ENCODE peak calls at places on chromosomes 1 and 21, in eight cellular contexts. One of them, this sample, is unnamed.

GRCh38 chr1:83905315-83905907 is 93.5 kb downstream of the TTLL7 start:
- DNase-seq in fibroblast of the conjunctiva: no peak
- DNase-seq in ovary: no peak
- DNase-seq in activated naive CD8-positive, alpha-beta T cell treated with anti-CD3 and anti-CD28 coated beads, Interleukin-2, amount 50 U/mL, for 24 hours: no peak
- DNase-seq in GM13977: peak; percentile 3
- DNase-seq in HS-5: peak; percentile 2
- DNase-seq in GM23248: peak; percentile 52
- DNase-seq in stimulated activated CD4-positive, alpha-beta T cell treated with anti-CD3 and anti-CD28 coated beads, Interleukin-4, amount 100 ng/mL, for 48 hours: no peak
- DNase-seq in this sample: no peak

GRCh38 chr21:41168391-41169257 is 664 bp downstream of the BACE2 start:
- DNase-seq in fibroblast of the conjunctiva: peak; percentile 12
- DNase-seq in ovary: peak; percentile 60
- DNase-seq in activated naive CD8-positive, alpha-beta T cell treated with anti-CD3 and anti-CD28 coated beads, Interleukin-2, amount 50 U/mL, for 24 hours: peak; percentile 6
- DNase-seq in GM13977: peak; percentile 38
- DNase-seq in HS-5: no peak
- DNase-seq in GM23248: peak; percentile 79
- DNase-seq in stimulated activated CD4-positive, alpha-beta T cell treated with anti-CD3 and anti-CD28 coated beads, Interleukin-4, amount 100 ng/mL, for 48 hours: no peak
- DNase-seq in this sample: peak; percentile 48

GRCh38 chr1:151888972-151889570 is 20.2 kb downstream of the THEM4 start:
- DNase-seq in fibroblast of the conjunctiva: no peak
- DNase-seq in ovary: no peak
- DNase-seq in activated naive CD8-positive, alpha-beta T cell treated with anti-CD3 and anti-CD28 coated beads, Interleukin-2, amount 50 U/mL, for 24 hours: no peak
- DNase-seq in GM13977: peak; percentile 33
- DNase-seq in HS-5: no peak
- DNase-seq in GM23248: peak; percentile 45
- DNase-seq in stimulated activated CD4-positive, alpha-beta T cell treated with anti-CD3 and anti-CD28 coated beads, Interleukin-4, amount 100 ng/mL, for 48 hours: no peak
- DNase-seq in this sample: no peak

GRCh38 chr1:58539553-58539952 is 7.0 kb downstream of the OMA1 start:
- DNase-seq in fibroblast of the conjunctiva: no peak
- DNase-seq in ovary: no peak
- DNase-seq in activated naive CD8-positive, alpha-beta T cell treated with anti-CD3 and anti-CD28 coated beads, Interleukin-2, amount 50 U/mL, for 24 hours: no peak
- DNase-seq in GM13977: no peak
- DNase-seq in HS-5: no peak
- DNase-seq in GM23248: no peak
- DNase-seq in stimulated activated CD4-positive, alpha-beta T cell treated with anti-CD3 and anti-CD28 coated beads, Interleukin-4, amount 100 ng/mL, for 48 hours: no peak
- DNase-seq in this sample: no peak

GRCh38 chr1:57916034-57916433 is 492.2 kb upstream of the DAB1 start:
- DNase-seq in fibroblast of the conjunctiva: no peak
- DNase-seq in ovary: no peak
- DNase-seq in activated naive CD8-positive, alpha-beta T cell treated with anti-CD3 and anti-CD28 coated beads, Interleukin-2, amount 50 U/mL, for 24 hours: no peak
- DNase-seq in GM13977: no peak
- DNase-seq in HS-5: no peak
- DNase-seq in GM23248: no peak
- DNase-seq in stimulated activated CD4-positive, alpha-beta T cell treated with anti-CD3 and anti-CD28 coated beads, Interleukin-4, amount 100 ng/mL, for 48 hours: no peak
- DNase-seq in this sample: no peak

GRCh38 chr1:96538883-96539282 is 182.7 kb upstream of the PTBP2 start:
- DNase-seq in fibroblast of the conjunctiva: peak; percentile 98
- DNase-seq in ovary: peak; percentile 29
- DNase-seq in activated naive CD8-positive, alpha-beta T cell treated with anti-CD3 and anti-CD28 coated beads, Interleukin-2, amount 50 U/mL, for 24 hours: no peak
- DNase-seq in GM13977: no peak
- DNase-seq in HS-5: peak; percentile 90
- DNase-seq in GM23248: peak; percentile 94
- DNase-seq in stimulated activated CD4-positive, alpha-beta T cell treated with anti-CD3 and anti-CD28 coated beads, Interleukin-4, amount 100 ng/mL, for 48 hours: no peak
- DNase-seq in this sample: peak; percentile 93

GRCh38 chr1:232062967-232063366 is 436.4 kb downstream of the DISC1 start:
- DNase-seq in fibroblast of the conjunctiva: no peak
- DNase-seq in ovary: no peak
- DNase-seq in activated naive CD8-positive, alpha-beta T cell treated with anti-CD3 and anti-CD28 coated beads, Interleukin-2, amount 50 U/mL, for 24 hours: no peak
- DNase-seq in GM13977: no peak
- DNase-seq in HS-5: no peak
- DNase-seq in GM23248: no peak
- DNase-seq in stimulated activated CD4-positive, alpha-beta T cell treated with anti-CD3 and anti-CD28 coated beads, Interleukin-4, amount 100 ng/mL, for 48 hours: no peak
- DNase-seq in this sample: no peak

GRCh38 chr1:33256701-33257387 is 552 bp downstream of the ZNF362 start:
- DNase-seq in fibroblast of the conjunctiva: peak; percentile 39
- DNase-seq in ovary: peak; percentile 58
- DNase-seq in activated naive CD8-positive, alpha-beta T cell treated with anti-CD3 and anti-CD28 coated beads, Interleukin-2, amount 50 U/mL, for 24 hours: peak; percentile 40
- DNase-seq in GM13977: peak; percentile 63
- DNase-seq in HS-5: peak; percentile 32
- DNase-seq in GM23248: peak; percentile 79
- DNase-seq in stimulated activated CD4-positive, alpha-beta T cell treated with anti-CD3 and anti-CD28 coated beads, Interleukin-4, amount 100 ng/mL, for 48 hours: peak; percentile 39
- DNase-seq in this sample: peak; percentile 36

GRCh38 chr1:3064901-3065300 is 4.1 kb upstream of the PRDM16 start:
- DNase-seq in fibroblast of the conjunctiva: no peak
- DNase-seq in ovary: no peak
- DNase-seq in activated naive CD8-positive, alpha-beta T cell treated with anti-CD3 and anti-CD28 coated beads, Interleukin-2, amount 50 U/mL, for 24 hours: no peak
- DNase-seq in GM13977: no peak
- DNase-seq in HS-5: no peak
- DNase-seq in GM23248: no peak
- DNase-seq in stimulated activated CD4-positive, alpha-beta T cell treated with anti-CD3 and anti-CD28 coated beads, Interleukin-4, amount 100 ng/mL, for 48 hours: no peak
- DNase-seq in this sample: no peak

GRCh38 chr1:152048641-152048970 is 11.8 kb upstream of the S100A11 start:
- DNase-seq in fibroblast of the conjunctiva: no peak
- DNase-seq in ovary: no peak
- DNase-seq in activated naive CD8-positive, alpha-beta T cell treated with anti-CD3 and anti-CD28 coated beads, Interleukin-2, amount 50 U/mL, for 24 hours: no peak
- DNase-seq in GM13977: no peak
- DNase-seq in HS-5: no peak
- DNase-seq in GM23248: no peak
- DNase-seq in stimulated activated CD4-positive, alpha-beta T cell treated with anti-CD3 and anti-CD28 coated beads, Interleukin-4, amount 100 ng/mL, for 48 hours: no peak
- DNase-seq in this sample: no peak

GRCh38 chr1:171788696-171789095 is 7.2 kb downstream of the METTL13 start:
- DNase-seq in fibroblast of the conjunctiva: peak; percentile 56
- DNase-seq in ovary: no peak
- DNase-seq in activated naive CD8-positive, alpha-beta T cell treated with anti-CD3 and anti-CD28 coated beads, Interleukin-2, amount 50 U/mL, for 24 hours: no peak
- DNase-seq in GM13977: no peak
- DNase-seq in HS-5: peak; percentile 53
- DNase-seq in GM23248: peak; percentile 96
- DNase-seq in stimulated activated CD4-positive, alpha-beta T cell treated with anti-CD3 and anti-CD28 coated beads, Interleukin-4, amount 100 ng/mL, for 48 hours: no peak
- DNase-seq in this sample: peak; percentile 60

GRCh38 chr1:100358210-100358609 is 5.9 kb downstream of the CDC14A start:
- DNase-seq in fibroblast of the conjunctiva: no peak
- DNase-seq in ovary: no peak
- DNase-seq in activated naive CD8-positive, alpha-beta T cell treated with anti-CD3 and anti-CD28 coated beads, Interleukin-2, amount 50 U/mL, for 24 hours: no peak
- DNase-seq in GM13977: no peak
- DNase-seq in HS-5: no peak
- DNase-seq in GM23248: peak; percentile 40
- DNase-seq in stimulated activated CD4-positive, alpha-beta T cell treated with anti-CD3 and anti-CD28 coated beads, Interleukin-4, amount 100 ng/mL, for 48 hours: no peak
- DNase-seq in this sample: no peak

GRCh38 chr1:84259989-84260388 is 41.5 kb upstream of the SAMD13 start:
- DNase-seq in fibroblast of the conjunctiva: no peak
- DNase-seq in ovary: no peak
- DNase-seq in activated naive CD8-positive, alpha-beta T cell treated with anti-CD3 and anti-CD28 coated beads, Interleukin-2, amount 50 U/mL, for 24 hours: no peak
- DNase-seq in GM13977: no peak
- DNase-seq in HS-5: no peak
- DNase-seq in GM23248: no peak
- DNase-seq in stimulated activated CD4-positive, alpha-beta T cell treated with anti-CD3 and anti-CD28 coated beads, Interleukin-4, amount 100 ng/mL, for 48 hours: no peak
- DNase-seq in this sample: no peak

GRCh38 chr1:61981870-61982660 is 212.6 kb upstream of the L1TD1 start:
- DNase-seq in fibroblast of the conjunctiva: no peak
- DNase-seq in ovary: no peak
- DNase-seq in activated naive CD8-positive, alpha-beta T cell treated with anti-CD3 and anti-CD28 coated beads, Interleukin-2, amount 50 U/mL, for 24 hours: no peak
- DNase-seq in GM13977: no peak
- DNase-seq in HS-5: no peak
- DNase-seq in GM23248: no peak
- DNase-seq in stimulated activated CD4-positive, alpha-beta T cell treated with anti-CD3 and anti-CD28 coated beads, Interleukin-4, amount 100 ng/mL, for 48 hours: no peak
- DNase-seq in this sample: no peak

GRCh38 chr1:118360817-118361216 is 175.8 kb upstream of the SPAG17 start:
- DNase-seq in fibroblast of the conjunctiva: peak; percentile 48
- DNase-seq in ovary: no peak
- DNase-seq in activated naive CD8-positive, alpha-beta T cell treated with anti-CD3 and anti-CD28 coated beads, Interleukin-2, amount 50 U/mL, for 24 hours: no peak
- DNase-seq in GM13977: no peak
- DNase-seq in HS-5: peak; percentile 42
- DNase-seq in GM23248: peak; percentile 70
- DNase-seq in stimulated activated CD4-positive, alpha-beta T cell treated with anti-CD3 and anti-CD28 coated beads, Interleukin-4, amount 100 ng/mL, for 48 hours: no peak
- DNase-seq in this sample: peak; percentile 67

GRCh38 chr1:70459502-70460225 is 48.6 kb downstream of the CTH start:
- DNase-seq in fibroblast of the conjunctiva: no peak
- DNase-seq in ovary: no peak
- DNase-seq in activated naive CD8-positive, alpha-beta T cell treated with anti-CD3 and anti-CD28 coated beads, Interleukin-2, amount 50 U/mL, for 24 hours: no peak
- DNase-seq in GM13977: no peak
- DNase-seq in HS-5: no peak
- DNase-seq in GM23248: peak; percentile 79
- DNase-seq in stimulated activated CD4-positive, alpha-beta T cell treated with anti-CD3 and anti-CD28 coated beads, Interleukin-4, amount 100 ng/mL, for 48 hours: no peak
- DNase-seq in this sample: no peak

GRCh38 chr1:172818841-172819527 is 160.1 kb downstream of the FASLG start:
- DNase-seq in fibroblast of the conjunctiva: no peak
- DNase-seq in ovary: no peak
- DNase-seq in activated naive CD8-positive, alpha-beta T cell treated with anti-CD3 and anti-CD28 coated beads, Interleukin-2, amount 50 U/mL, for 24 hours: peak; percentile 58
- DNase-seq in GM13977: peak; percentile 72
- DNase-seq in HS-5: no peak
- DNase-seq in GM23248: no peak
- DNase-seq in stimulated activated CD4-positive, alpha-beta T cell treated with anti-CD3 and anti-CD28 coated beads, Interleukin-4, amount 100 ng/mL, for 48 hours: peak; percentile 37
- DNase-seq in this sample: no peak

GRCh38 chr1:114310771-114311251 is 157.1 kb upstream of the SYT6 start:
- DNase-seq in fibroblast of the conjunctiva: peak; percentile 77
- DNase-seq in ovary: peak; percentile 49
- DNase-seq in activated naive CD8-positive, alpha-beta T cell treated with anti-CD3 and anti-CD28 coated beads, Interleukin-2, amount 50 U/mL, for 24 hours: no peak
- DNase-seq in GM13977: no peak
- DNase-seq in HS-5: no peak
- DNase-seq in GM23248: peak; percentile 90
- DNase-seq in stimulated activated CD4-positive, alpha-beta T cell treated with anti-CD3 and anti-CD28 coated beads, Interleukin-4, amount 100 ng/mL, for 48 hours: no peak
- DNase-seq in this sample: peak; percentile 55

GRCh38 chr1:236150972-236151371 is 8.6 kb downstream of the GPR137B start:
- DNase-seq in fibroblast of the conjunctiva: no peak
- DNase-seq in ovary: no peak
- DNase-seq in activated naive CD8-positive, alpha-beta T cell treated with anti-CD3 and anti-CD28 coated beads, Interleukin-2, amount 50 U/mL, for 24 hours: no peak
- DNase-seq in GM13977: no peak
- DNase-seq in HS-5: no peak
- DNase-seq in GM23248: no peak
- DNase-seq in stimulated activated CD4-positive, alpha-beta T cell treated with anti-CD3 and anti-CD28 coated beads, Interleukin-4, amount 100 ng/mL, for 48 hours: no peak
- DNase-seq in this sample: no peak

GRCh38 chr1:65793359-65793732 is 651 bp downstream of the PDE4B start:
- DNase-seq in fibroblast of the conjunctiva: no peak
- DNase-seq in ovary: no peak
- DNase-seq in activated naive CD8-positive, alpha-beta T cell treated with anti-CD3 and anti-CD28 coated beads, Interleukin-2, amount 50 U/mL, for 24 hours: no peak
- DNase-seq in GM13977: no peak
- DNase-seq in HS-5: no peak
- DNase-seq in GM23248: peak; percentile 48
- DNase-seq in stimulated activated CD4-positive, alpha-beta T cell treated with anti-CD3 and anti-CD28 coated beads, Interleukin-4, amount 100 ng/mL, for 48 hours: no peak
- DNase-seq in this sample: no peak

GRCh38 chr21:40595806-40596205 is 251.2 kb downstream of the DSCAM start:
- DNase-seq in fibroblast of the conjunctiva: no peak
- DNase-seq in ovary: no peak
- DNase-seq in activated naive CD8-positive, alpha-beta T cell treated with anti-CD3 and anti-CD28 coated beads, Interleukin-2, amount 50 U/mL, for 24 hours: no peak
- DNase-seq in GM13977: no peak
- DNase-seq in HS-5: no peak
- DNase-seq in GM23248: no peak
- DNase-seq in stimulated activated CD4-positive, alpha-beta T cell treated with anti-CD3 and anti-CD28 coated beads, Interleukin-4, amount 100 ng/mL, for 48 hours: no peak
- DNase-seq in this sample: no peak

GRCh38 chr1:109776206-109776835 is 12.6 kb upstream of the EPS8L3 start:
- DNase-seq in fibroblast of the conjunctiva: no peak
- DNase-seq in ovary: peak; percentile 37
- DNase-seq in activated naive CD8-positive, alpha-beta T cell treated with anti-CD3 and anti-CD28 coated beads, Interleukin-2, amount 50 U/mL, for 24 hours: no peak
- DNase-seq in GM13977: no peak
- DNase-seq in HS-5: no peak
- DNase-seq in GM23248: no peak
- DNase-seq in stimulated activated CD4-positive, alpha-beta T cell treated with anti-CD3 and anti-CD28 coated beads, Interleukin-4, amount 100 ng/mL, for 48 hours: no peak
- DNase-seq in this sample: no peak

GRCh38 chr1:225651872-225652725 is 824 bp downstream of the ENAH start:
- DNase-seq in fibroblast of the conjunctiva: no peak
- DNase-seq in ovary: peak; percentile 39
- DNase-seq in activated naive CD8-positive, alpha-beta T cell treated with anti-CD3 and anti-CD28 coated beads, Interleukin-2, amount 50 U/mL, for 24 hours: no peak
- DNase-seq in GM13977: no peak
- DNase-seq in HS-5: no peak
- DNase-seq in GM23248: peak; percentile 55
- DNase-seq in stimulated activated CD4-positive, alpha-beta T cell treated with anti-CD3 and anti-CD28 coated beads, Interleukin-4, amount 100 ng/mL, for 48 hours: no peak
- DNase-seq in this sample: no peak

GRCh38 chr1:161226320-161226711 is 456 bp downstream of the TOMM40L start:
- DNase-seq in fibroblast of the conjunctiva: no peak
- DNase-seq in ovary: peak; percentile 50
- DNase-seq in activated naive CD8-positive, alpha-beta T cell treated with anti-CD3 and anti-CD28 coated beads, Interleukin-2, amount 50 U/mL, for 24 hours: no peak
- DNase-seq in GM13977: no peak
- DNase-seq in HS-5: no peak
- DNase-seq in GM23248: no peak
- DNase-seq in stimulated activated CD4-positive, alpha-beta T cell treated with anti-CD3 and anti-CD28 coated beads, Interleukin-4, amount 100 ng/mL, for 48 hours: no peak
- DNase-seq in this sample: no peak

GRCh38 chr1:41578712-41579335 is 94.3 kb upstream of the EDN2 start:
- DNase-seq in fibroblast of the conjunctiva: peak; percentile 4
- DNase-seq in ovary: no peak
- DNase-seq in activated naive CD8-positive, alpha-beta T cell treated with anti-CD3 and anti-CD28 coated beads, Interleukin-2, amount 50 U/mL, for 24 hours: no peak
- DNase-seq in GM13977: no peak
- DNase-seq in HS-5: no peak
- DNase-seq in GM23248: peak; percentile 30
- DNase-seq in stimulated activated CD4-positive, alpha-beta T cell treated with anti-CD3 and anti-CD28 coated beads, Interleukin-4, amount 100 ng/mL, for 48 hours: no peak
- DNase-seq in this sample: peak; percentile 1

GRCh38 chr1:77047978-77048614 is 171.1 kb downstream of the PIGK start:
- DNase-seq in fibroblast of the conjunctiva: no peak
- DNase-seq in ovary: no peak
- DNase-seq in activated naive CD8-positive, alpha-beta T cell treated with anti-CD3 and anti-CD28 coated beads, Interleukin-2, amount 50 U/mL, for 24 hours: no peak
- DNase-seq in GM13977: no peak
- DNase-seq in HS-5: no peak
- DNase-seq in GM23248: no peak
- DNase-seq in stimulated activated CD4-positive, alpha-beta T cell treated with anti-CD3 and anti-CD28 coated beads, Interleukin-4, amount 100 ng/mL, for 48 hours: no peak
- DNase-seq in this sample: no peak

GRCh38 chr1:91501527-91501859 is 842 bp downstream of the CDC7 start:
- DNase-seq in fibroblast of the conjunctiva: no peak
- DNase-seq in ovary: no peak
- DNase-seq in activated naive CD8-positive, alpha-beta T cell treated with anti-CD3 and anti-CD28 coated beads, Interleukin-2, amount 50 U/mL, for 24 hours: peak; percentile 34
- DNase-seq in GM13977: peak; percentile 50
- DNase-seq in HS-5: no peak
- DNase-seq in GM23248: peak; percentile 73
- DNase-seq in stimulated activated CD4-positive, alpha-beta T cell treated with anti-CD3 and anti-CD28 coated beads, Interleukin-4, amount 100 ng/mL, for 48 hours: peak; percentile 16
- DNase-seq in this sample: peak; percentile 3

This sample was measured in astrocyte of the cerebellum.